ENCODE peak calls at places on chromosomes 7 and 10, in seven cellular contexts. V is neural progenitor cell, J is breast epithelium, X is cardiac fibroblast, Q is HEK293T, W is H9, P is EL. F is an unnamed sample.

GRCh38 chr7:44196450-44196872 is 4.3 kb upstream of the YKT6 start:
- DNase-seq in J (no peak), P (peak), X (peak), W (peak), V (peak), Q (peak), F (peak)

GRCh38 chr7:41052736-41053135 is 650.2 kb downstream of the INHBA start:
- DNase-seq in P (no peak), X (no peak), W (no peak), J (no peak), V (no peak), Q (no peak), F (no peak)

GRCh38 chr7:87147500-87147899 is 4.8 kb upstream of the DMTF1 start:
- DNase-seq in X (no peak), W (no peak), Q (no peak), P (no peak), V (no peak), J (no peak), F (no peak)

GRCh38 chr10:26367771-26368170 is 70.4 kb upstream of the APBB1IP start:
- DNase-seq in P (peak), V (peak), X (peak), Q (peak), W (peak), J (no peak), F (peak)

GRCh38 chr7:153696242-153696641 is 356.0 kb upstream of the DPP6 start:
- DNase-seq in V (no peak), Q (no peak), X (no peak), W (peak), P (no peak), J (no peak), F (no peak)

GRCh38 chr7:30552330-30552729 is 42.3 kb upstream of the GARS1 start:
- DNase-seq in J (no peak), X (no peak), V (no peak), P (no peak), Q (no peak), W (no peak), F (no peak)

GRCh38 chr7:65390588-65390987 is 16.9 kb downstream of the ZNF92 start:
- DNase-seq in V (no peak), Q (no peak), P (peak), X (no peak), W (no peak), J (no peak), F (no peak)

GRCh38 chr10:110947061-110947595 is 27.7 kb downstream of the SHOC2 start:
- DNase-seq in X (peak), P (peak), W (no peak), J (no peak), V (no peak), Q (no peak), F (no peak)

GRCh38 chr7:35003679-35004278 is 33.5 kb downstream of the DPY19L1 start:
- DNase-seq in P (peak), W (no peak), X (peak), Q (no peak), V (no peak), J (no peak), F (no peak)

GRCh38 chr10:101489355-101489754 is 98.7 kb downstream of the POLL start:
- DNase-seq in X (peak), P (peak), Q (peak), V (no peak), J (no peak), W (no peak), F (no peak)

GRCh38 chr7:134750083-134751062 is 29.1 kb upstream of the CALD1 start:
- DNase-seq in W (peak), V (peak), X (peak), P (peak), Q (peak), J (no peak), F (peak)

GRCh38 chr10:132464256-132465192 is 67.5 kb downstream of the PWWP2B start:
- DNase-seq in Q (no peak), W (no peak), V (no peak), X (no peak), J (peak), P (no peak), F (no peak)

GRCh38 chr7:106217089-106217542 is 67.7 kb downstream of the NAMPT start:
- DNase-seq in X (peak), W (no peak), Q (no peak), P (peak), J (peak), V (no peak), F (no peak)

GRCh38 chr10:129079705-129080104 is 387.3 kb upstream of the MGMT start:
- DNase-seq in P (no peak), V (peak), X (no peak), Q (no peak), W (no peak), J (no peak), F (no peak)

GRCh38 chr7:41536116-41536515 is 166.8 kb downstream of the INHBA start:
- DNase-seq in P (no peak), X (no peak), J (no peak), V (no peak), Q (no peak), W (no peak), F (no peak)

GRCh38 chr7:45136106-45137060 is 21.2 kb upstream of the RAMP3 start:
- DNase-seq in Q (peak), X (peak), J (peak), V (peak), P (peak), W (peak), F (peak)

GRCh38 chr7:11457419-11457818 is 374.6 kb downstream of the THSD7A start:
- DNase-seq in J (no peak), P (no peak), X (no peak), Q (peak), W (no peak), V (no peak), F (no peak)

GRCh38 chr7:99379043-99379577 is 4.6 kb downstream of the ARPC1B start:
- DNase-seq in X (peak), J (no peak), W (no peak), V (no peak), P (peak), Q (no peak), F (no peak)

GRCh38 chr7:100431286-100431735 is 1.7 kb downstream of the MEPCE start:
- DNase-seq in J (no peak), X (no peak), V (no peak), W (peak), P (no peak), Q (no peak), F (no peak)

GRCh38 chr7:2612445-2613112 is 19.2 kb upstream of the TTYH3 start:
- DNase-seq in Q (no peak), P (no peak), X (no peak), W (peak), V (no peak), J (no peak), F (peak)